ENCODE peak calls at places on chromosome X, in seven cellular contexts. Y is transverse colon, Z is lower leg skin, Q is fibroblast of pulmonary artery, A is A549, F is BE2C, H is brain microvascular endothelial cell. C is an unnamed sample.

GRCh38 chrX:54492340-54492739 is 3.7 kb downstream of the FGD1 start:
- DNase-seq in Y (no peak), Z (peak; percentile 15), Q (peak; percentile 49), A (no peak), F (no peak), H (peak; percentile 48), C (no peak)

GRCh38 chrX:124341361-124342132 is 4.8 kb upstream of the SH2D1A start:
- DNase-seq in Y (no peak), Z (no peak), Q (no peak), A (no peak), F (no peak), H (no peak), C (no peak)

GRCh38 chrX:103063918-103064434 is at the start of gene BEX1:
- DNase-seq in Y (peak; percentile 11), Z (no peak), Q (peak; percentile 65), A (no peak), F (peak; percentile 91), H (peak; percentile 54), C (no peak)

GRCh38 chrX:110302975-110303374 is 14.9 kb downstream of the AMMECR1 start:
- DNase-seq in Y (no peak), Z (no peak), Q (no peak), A (no peak), F (no peak), H (no peak), C (no peak)

GRCh38 chrX:107760304-107761077 is 15.1 kb downstream of the TSC22D3 start:
- DNase-seq in Y (no peak), Z (no peak), Q (no peak), A (no peak), F (no peak), H (no peak), C (no peak)

GRCh38 chrX:13666836-13667235 is 13.9 kb downstream of the TCEANC start:
- DNase-seq in Y (no peak), Z (no peak), Q (peak; percentile 24), A (no peak), F (no peak), H (no peak), C (no peak)

GRCh38 chrX:23548164-23548563 is 119.1 kb upstream of the PRDX4 start:
- DNase-seq in Y (no peak), Z (no peak), Q (peak; percentile 2), A (no peak), F (no peak), H (peak; percentile 28), C (no peak)

GRCh38 chrX:42988700-42989099 is 210.7 kb upstream of the PPP1R2C start:
- DNase-seq in Y (no peak), Z (no peak), Q (no peak), A (no peak), F (no peak), H (no peak), C (no peak)

GRCh38 chrX:56986138-56986537 is 9.2 kb downstream of the SPIN3 start:
- DNase-seq in Y (no peak), Z (no peak), Q (no peak), A (no peak), F (no peak), H (no peak), C (no peak)

GRCh38 chrX:69138512-69138911 is 26.7 kb downstream of the PJA1 start:
- DNase-seq in Y (no peak), Z (no peak), Q (peak; percentile 21), A (no peak), F (no peak), H (no peak), C (no peak)

GRCh38 chrX:119729408-119730201 is 28.8 kb upstream of the SOWAHD start:
- DNase-seq in Y (peak; percentile 64), Z (peak; percentile 25), Q (peak; percentile 83), A (peak; percentile 46), F (peak; percentile 67), H (peak; percentile 59), C (peak; percentile 38)

GRCh38 chrX:125439194-125439849 is 119.7 kb downstream of the TEX13C start:
- DNase-seq in Y (no peak), Z (no peak), Q (peak; percentile 0), A (no peak), F (no peak), H (no peak), C (no peak)

GRCh38 chrX:45852884-45853283 is 652.2 kb upstream of the DIPK2B start:
- DNase-seq in Y (no peak), Z (no peak), Q (no peak), A (no peak), F (no peak), H (peak; percentile 7), C (no peak)

GRCh38 chrX:45347877-45348675 is 147.4 kb upstream of the DIPK2B start:
- DNase-seq in Y (no peak), Z (no peak), Q (no peak), A (no peak), F (no peak), H (no peak), C (no peak)

GRCh38 chrX:45196701-45197100 is 4.0 kb downstream of the DIPK2B start:
- DNase-seq in Y (no peak), Z (no peak), Q (peak; percentile 3), A (no peak), F (no peak), H (peak; percentile 22), C (no peak)

GRCh38 chrX:41526925-41527324 is 79.8 kb downstream of the NYX start:
- DNase-seq in Y (no peak), Z (no peak), Q (no peak), A (peak; percentile 18), F (no peak), H (peak; percentile 31), C (no peak)

GRCh38 chrX:71315917-71316316 is 14.4 kb downstream of the ITGB1BP2 start:
- DNase-seq in Y (no peak), Z (no peak), Q (peak; percentile 47), A (no peak), F (no peak), H (peak; percentile 59), C (no peak)

GRCh38 chrX:91434351-91435168 is at the start of gene PABPC5:
- DNase-seq in Y (peak; percentile 57), Z (peak; percentile 57), Q (peak; percentile 83), A (no peak), F (no peak), H (peak; percentile 44), C (no peak)

GRCh38 chrX:129495941-129496340 is 27.3 kb downstream of the SMARCA1 start:
- DNase-seq in Y (no peak), Z (no peak), Q (no peak), A (no peak), F (no peak), H (no peak), C (no peak)

GRCh38 chrX:47936940-47937317 is 66.9 kb downstream of the ZNF182 start:
- DNase-seq in Y (no peak), Z (no peak), Q (no peak), A (no peak), F (no peak), H (no peak), C (no peak)

GRCh38 chrX:139204903-139205667 is 325.5 kb upstream of the F9 start:
- DNase-seq in Y (peak; percentile 26), Z (no peak), Q (no peak), A (peak; percentile 15), F (no peak), H (no peak), C (no peak)
- TF ChIP-seq CTCF in Y (no peak), Z (no peak), Q (no peak), A (no peak), F (no peak), H (no peak), C (no peak)

GRCh38 chrX:8679572-8679971 is 52.4 kb downstream of the ANOS1 start:
- DNase-seq in Y (no peak), Z (no peak), Q (no peak), A (no peak), F (no peak), H (no peak), C (no peak)
- TF ChIP-seq CTCF in Y (no peak), Z (no peak), Q (no peak), A (no peak), F (no peak), H (no peak), C (no peak)

GRCh38 chrX:1165535-1166196 is 46.8 kb downstream of the CRLF2 start:
- DNase-seq in Y (no peak), Z (no peak), Q (peak; percentile 12), A (peak; percentile 48), F (no peak), H (no peak), C (peak; percentile 34)

GRCh38 chrX:1167466-1167865 is 45.0 kb downstream of the CRLF2 start:
- DNase-seq in Y (no peak), Z (no peak), Q (no peak), A (no peak), F (no peak), H (no peak), C (no peak)

GRCh38 chrX:1170243-1170642 is 42.2 kb downstream of the CRLF2 start:
- DNase-seq in Y (no peak), Z (no peak), Q (no peak), A (no peak), F (no peak), H (no peak), C (no peak)

GRCh38 chrX:1169198-1169597 is 43.3 kb downstream of the CRLF2 start:
- DNase-seq in Y (no peak), Z (no peak), Q (no peak), A (no peak), F (no peak), H (no peak), C (no peak)

DNA sequence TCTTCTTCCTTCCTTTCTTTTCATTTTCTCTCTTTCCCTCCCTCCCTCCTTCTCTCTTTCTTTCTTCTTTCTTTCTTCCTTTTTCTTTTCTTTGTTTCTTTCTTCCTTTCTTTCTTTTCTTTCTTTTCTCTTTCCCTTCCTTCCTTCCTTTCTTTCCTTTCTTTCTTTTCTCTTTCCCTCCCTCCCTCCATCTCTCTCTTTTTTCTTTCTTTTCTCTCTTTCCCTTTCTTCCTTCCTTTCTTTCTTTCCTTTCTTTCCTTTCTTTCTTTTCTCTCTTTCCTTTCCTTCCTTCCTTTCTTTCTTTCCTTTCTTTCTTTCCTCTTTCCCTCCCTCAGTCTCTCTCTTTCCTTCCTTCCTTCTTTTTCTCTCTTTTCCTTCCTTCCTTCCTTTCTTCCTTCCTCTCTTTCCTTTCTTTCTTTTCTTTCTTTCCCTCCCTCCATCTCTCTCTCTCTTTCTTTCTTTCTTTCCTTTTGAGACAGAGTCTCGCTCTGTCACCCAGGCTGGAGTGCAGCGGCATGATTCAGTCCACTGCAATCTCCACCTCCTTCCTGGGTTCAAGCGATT is 44.4 kb downstream of the CRLF2 start:
- DNase-seq in Y (no peak), Z (no peak), Q (no peak), A (no peak), F (no peak), H (no peak), C (no peak)
- TF ChIP-seq CTCF in Y (no peak), Z (no peak), Q (no peak), A (no peak), F (no peak), H (no peak), C (no peak)

DNA sequence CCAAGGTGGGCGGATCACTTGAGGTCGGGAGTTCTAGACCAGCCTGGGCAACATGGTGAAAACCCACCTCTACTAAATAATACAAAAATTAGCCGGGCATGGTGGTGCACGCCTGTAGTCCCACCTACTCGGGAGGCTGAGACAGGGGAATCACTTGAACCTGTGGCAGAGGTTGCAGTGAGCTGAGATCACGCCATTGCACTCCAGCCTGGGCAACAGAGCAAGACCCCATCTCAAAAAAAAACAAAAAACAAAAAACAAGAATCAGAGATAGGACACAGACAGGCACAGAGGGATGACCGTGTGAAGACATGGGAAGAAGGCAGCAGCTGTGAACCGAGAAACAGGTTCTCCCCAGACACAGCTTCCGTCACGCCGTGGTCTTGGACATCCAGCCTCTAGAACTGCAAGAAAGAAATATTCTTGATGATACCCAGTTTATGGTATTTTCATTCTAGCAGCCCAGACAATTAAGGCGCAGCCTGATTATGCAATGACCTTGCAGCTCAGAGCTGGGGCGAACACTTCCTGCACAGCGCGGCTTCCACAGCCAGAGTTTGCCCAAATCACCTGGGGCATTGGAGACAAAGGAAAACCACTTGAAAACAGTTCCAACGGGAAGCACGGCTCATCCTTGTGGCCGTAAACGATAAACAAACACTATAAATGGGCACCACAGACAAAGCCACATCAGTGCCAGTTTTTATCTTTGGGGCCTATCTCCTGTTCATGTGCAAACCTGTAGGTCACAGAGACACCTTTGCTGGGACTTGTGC is 4.2 kb upstream of the ARSD start:
- DNase-seq in Y (peak; percentile 46), Z (no peak), Q (no peak), A (no peak), F (no peak), H (no peak), C (no peak)
- TF ChIP-seq CTCF in Y (no peak), Z (no peak), Q (no peak), A (no peak), F (no peak), H (no peak), C (no peak)